ENCODE peak calls at places on chromosomes 13 and 19, in seven cellular contexts. S, I, T, A, B, L and R are unnamed samples.

GRCh38 chr13:113915012-113915763 is 51.3 kb upstream of the GAS6 start:
- DNase-seq in S (no peak), I (no peak), T (no peak), A (no peak), B (no peak), L (no peak), R (no peak)

GRCh38 chr13:73467103-73467502 is 408.3 kb downstream of the KLF5 start:
- DNase-seq in S (no peak), I (no peak), T (no peak), A (no peak), B (peak), L (no peak), R (no peak)

GRCh38 chr19:49814010-49814409 is 918 bp upstream of the FUZ start:
- DNase-seq in S (no peak), I (no peak), T (no peak), A (no peak), B (no peak), L (peak), R (no peak)

GRCh38 chr13:80050252-80050651 is 290.7 kb downstream of the SPRY2 start:
- DNase-seq in S (no peak), I (no peak), T (no peak), A (no peak), B (peak), L (peak), R (no peak)

GRCh38 chr13:80339841-80340642 is 884 bp downstream of the SPRY2 start:
- DNase-seq in S (peak), I (peak), T (peak), A (no peak), B (peak), L (peak), R (no peak)

GRCh38 chr19:19274146-19274545 is 1.0 kb upstream of the TM6SF2 start:
- DNase-seq in S (no peak), I (no peak), T (no peak), A (no peak), B (no peak), L (no peak), R (no peak)

GRCh38 chr19:31350693-31351211 is 1.5 kb upstream of the TSHZ3 start:
- DNase-seq in S (peak), I (peak), T (peak), A (no peak), B (peak), L (peak), R (no peak)

GRCh38 chr13:25218011-25218410 is 45.9 kb upstream of the AMER2 start:
- DNase-seq in S (no peak), I (no peak), T (no peak), A (no peak), B (no peak), L (no peak), R (no peak)

GRCh38 chr19:48768989-48769713 is 13.8 kb downstream of the FGF21 start:
- DNase-seq in S (no peak), I (no peak), T (no peak), A (no peak), B (peak), L (no peak), R (no peak)

GRCh38 chr19:7554990-7555864 is 19.7 kb downstream of the PNPLA6 start:
- DNase-seq in S (no peak), I (no peak), T (peak), A (no peak), B (no peak), L (peak), R (no peak)

GRCh38 chr19:35309481-35310279 is 17.7 kb downstream of the MAG start:
- DNase-seq in S (peak), I (no peak), T (no peak), A (no peak), B (peak), L (peak), R (no peak)

DNA sequence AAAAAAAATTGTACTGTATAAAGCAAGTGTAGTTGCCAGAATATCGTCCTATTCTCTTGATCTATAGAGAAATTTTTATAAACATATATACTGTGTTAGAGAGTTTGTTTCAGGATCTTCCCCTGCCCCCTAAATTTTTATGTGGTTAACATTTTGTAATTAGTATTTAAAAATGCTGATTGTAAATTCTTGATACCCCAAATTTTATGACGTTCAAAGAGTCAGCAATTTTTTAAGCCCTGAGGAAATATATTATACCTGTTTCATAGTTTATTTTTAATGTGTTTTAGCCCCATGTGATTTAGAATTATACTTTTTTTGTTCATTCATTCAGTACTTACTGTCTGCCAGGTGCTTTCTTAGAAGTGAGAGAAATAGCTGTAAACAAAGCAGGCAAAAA is 7.3 kb upstream of the KCTD4 start:
- DNase-seq in S (no peak), I (no peak), T (no peak), A (no peak), B (no peak), L (no peak), R (no peak)
- H3K4me3 ChIP-seq in S (no peak), I (no peak), T (no peak), A (no peak), B (no peak), L (no peak), R (no peak)

DNA sequence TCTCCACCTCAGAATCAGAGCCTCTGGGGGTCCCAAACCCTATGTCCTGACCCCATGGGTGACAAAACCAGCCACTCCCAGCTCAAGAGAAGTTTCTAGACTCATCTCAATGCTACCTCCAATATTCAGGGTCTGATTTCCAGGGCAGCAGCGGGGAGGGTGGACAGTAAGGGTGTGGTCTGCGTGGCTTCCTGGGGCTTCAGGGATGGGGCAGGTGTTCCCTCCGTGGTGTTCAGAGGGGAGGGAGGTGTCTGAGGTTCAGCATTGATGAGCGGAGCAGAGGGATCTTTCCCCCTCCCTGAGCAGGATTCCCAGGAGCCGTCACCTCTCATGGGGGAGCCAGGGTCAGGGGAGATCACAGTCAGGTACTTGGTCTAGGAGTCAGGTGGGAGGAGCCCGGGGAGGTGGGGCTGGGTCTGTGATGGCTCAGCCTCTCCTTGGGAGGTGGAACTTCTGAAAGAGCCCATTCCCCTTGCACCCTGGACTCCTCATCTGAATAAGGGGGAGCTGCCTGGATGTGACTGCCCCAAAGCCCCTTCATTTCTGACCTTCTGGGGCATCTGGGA is 2.9 kb downstream of the LILRA2 start:
- DNase-seq in S (no peak), I (no peak), T (peak), A (no peak), B (no peak), L (no peak), R (no peak)
- H3K4me3 ChIP-seq in S (no peak), I (no peak), T (no peak), A (no peak), B (no peak), L (no peak), R (no peak)

DNA sequence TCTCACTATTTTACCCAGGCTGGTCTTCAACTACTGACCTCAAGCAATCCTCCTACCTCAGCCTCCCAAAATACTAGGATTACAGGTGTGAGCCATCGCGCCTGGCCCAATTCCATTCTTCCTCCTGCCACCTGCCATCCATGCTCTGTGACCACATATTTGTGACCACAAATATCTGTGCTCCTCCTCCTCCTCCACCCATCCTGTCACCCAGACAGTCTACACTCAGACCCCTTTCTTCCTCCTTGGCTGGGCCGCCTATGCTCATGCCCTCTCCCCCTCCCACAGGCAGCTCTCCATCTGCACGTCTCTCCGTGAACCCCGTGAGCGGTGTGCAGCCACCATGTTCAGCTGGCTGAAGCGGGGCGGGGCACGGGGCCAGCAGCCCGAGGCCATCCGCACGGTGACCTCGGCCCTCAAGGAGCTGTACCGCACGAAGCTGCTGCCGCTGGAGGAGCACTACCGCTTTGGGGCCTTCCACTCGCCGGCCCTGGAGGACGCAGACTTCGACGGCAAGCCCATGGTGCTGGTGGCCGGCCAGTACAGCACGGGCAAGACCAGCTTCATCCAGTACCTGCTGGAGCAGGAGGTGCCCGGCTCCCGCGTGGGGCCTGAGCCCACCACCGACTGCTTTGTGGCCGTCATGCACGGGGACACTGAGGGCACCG is 3.2 kb downstream of the EHD2 start:
- DNase-seq in S (no peak), I (no peak), T (no peak), A (no peak), B (no peak), L (no peak), R (no peak)
- H3K4me3 ChIP-seq in S (no peak), I (no peak), T (no peak), A (no peak), B (peak), L (peak), R (no peak)

GRCh38 chr19:45712699-45713067 is 18.0 kb downstream of the FBXO46 start:
- DNase-seq in S (no peak), I (no peak), T (no peak), A (no peak), B (no peak), L (no peak), R (no peak)
- H3K4me3 ChIP-seq in S (no peak), I (no peak), T (no peak), A (no peak), B (no peak), L (no peak), R (no peak)

GRCh38 chr19:44889830-44890365 is 1.2 kb upstream of the TOMM40 start:
- DNase-seq in S (peak), I (no peak), T (no peak), A (no peak), B (no peak), L (no peak), R (no peak)

GRCh38 chr19:44883962-44884361 is 7.1 kb upstream of the TOMM40 start:
- DNase-seq in S (no peak), I (no peak), T (no peak), A (no peak), B (no peak), L (no peak), R (no peak)

GRCh38 chr19:44884566-44884965 is 6.5 kb upstream of the TOMM40 start:
- DNase-seq in S (no peak), I (no peak), T (no peak), A (no peak), B (no peak), L (no peak), R (no peak)

GRCh38 chr19:44887648-44888047 is 3.4 kb upstream of the TOMM40 start:
- DNase-seq in S (no peak), I (no peak), T (no peak), A (no peak), B (no peak), L (no peak), R (no peak)

GRCh38 chr19:44886141-44886540 is 4.9 kb upstream of the TOMM40 start:
- DNase-seq in S (no peak), I (no peak), T (no peak), A (no peak), B (no peak), L (no peak), R (no peak)
- H3K4me3 ChIP-seq in S (no peak), I (no peak), T (no peak), A (no peak), B (no peak), L (no peak), R (no peak)

DNA sequence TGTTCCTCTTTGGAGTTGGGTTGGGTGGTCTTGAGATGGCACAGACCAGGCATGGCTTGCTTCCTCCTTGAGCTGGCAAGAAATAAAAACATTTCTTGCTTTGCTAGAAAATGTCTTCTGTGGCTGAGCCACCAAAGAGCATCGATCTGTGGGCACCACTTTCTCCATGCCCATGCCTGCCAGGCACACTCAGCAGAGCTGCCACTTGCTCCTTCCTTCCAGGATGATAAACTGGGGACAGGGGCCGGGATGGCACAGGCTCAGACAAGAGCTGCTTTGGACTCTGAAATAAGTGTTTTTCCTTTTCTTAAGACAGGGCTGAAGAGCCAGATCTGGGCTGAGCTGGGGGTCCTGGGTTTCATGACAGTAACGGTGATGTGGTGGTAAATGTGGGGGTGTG is 32.8 kb downstream of the NFIX start:
- DNase-seq in S (no peak), I (no peak), T (no peak), A (no peak), B (no peak), L (no peak), R (no peak)
- H3K4me3 ChIP-seq in S (no peak), I (no peak), T (no peak), A (no peak), B (peak), L (no peak), R (no peak)

DNA sequence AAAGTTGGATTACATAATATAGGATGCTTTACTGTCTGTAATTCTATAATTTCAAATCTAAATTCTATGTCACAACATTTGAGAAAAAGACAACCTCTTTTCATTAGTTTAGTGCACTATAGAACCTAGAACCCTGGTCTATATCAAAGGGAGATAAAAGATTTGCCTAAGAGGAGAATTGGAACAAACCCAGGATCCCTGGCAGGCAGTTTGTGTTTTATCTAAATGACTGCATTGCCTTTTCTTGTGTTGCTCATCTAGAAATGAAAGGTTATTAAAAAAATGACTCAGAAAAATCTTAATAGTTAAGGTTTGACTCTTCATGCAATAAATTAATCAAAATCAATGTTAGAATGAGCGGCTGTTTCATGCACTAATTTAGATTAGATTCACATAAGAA is 96.7 kb downstream of the PCDH9 start:
- DNase-seq in S (no peak), I (no peak), T (no peak), A (no peak), B (peak), L (no peak), R (no peak)
- H3K4me3 ChIP-seq in S (no peak), I (no peak), T (no peak), A (no peak), B (no peak), L (no peak), R (no peak)

GRCh38 chr13:72120632-72121031 is 253.6 kb upstream of the DACH1 start:
- DNase-seq in S (no peak), I (no peak), T (peak), A (no peak), B (no peak), L (no peak), R (no peak)
- H3K4me3 ChIP-seq in S (no peak), I (no peak), T (peak), A (no peak), B (no peak), L (no peak), R (no peak)